ENCODE peak calls at places on chromosome 9, in four cellular contexts. One of them, this sample, is unnamed.

GRCh38 chr9:114989600-114990410 is 59.4 kb upstream of the TNFSF8 start:
- DNase-seq in T-helper 2 cell: peak
- DNase-seq in A172: no peak
- DNase-seq in activated naive CD8-positive, alpha-beta T cell treated with anti-CD3 and anti-CD28 coated beads, Interleukin-2, amount 50 U/mL, for 24 hours: peak
- DNase-seq in this sample: peak

GRCh38 chr9:137611623-137612609 is 6.4 kb downstream of the ARRDC1 start:
- DNase-seq in T-helper 2 cell: no peak
- DNase-seq in A172: peak
- DNase-seq in activated naive CD8-positive, alpha-beta T cell treated with anti-CD3 and anti-CD28 coated beads, Interleukin-2, amount 50 U/mL, for 24 hours: peak
- DNase-seq in this sample: no peak

GRCh38 chr9:69674112-69674511 is 1.9 kb upstream of the APBA1 start:
- DNase-seq in T-helper 2 cell: no peak
- DNase-seq in A172: no peak
- DNase-seq in activated naive CD8-positive, alpha-beta T cell treated with anti-CD3 and anti-CD28 coated beads, Interleukin-2, amount 50 U/mL, for 24 hours: no peak
- DNase-seq in this sample: no peak

GRCh38 chr9:87184956-87185642 is 237.8 kb upstream of the GAS1 start:
- DNase-seq in T-helper 2 cell: no peak
- DNase-seq in A172: peak
- DNase-seq in activated naive CD8-positive, alpha-beta T cell treated with anti-CD3 and anti-CD28 coated beads, Interleukin-2, amount 50 U/mL, for 24 hours: no peak
- DNase-seq in this sample: no peak

GRCh38 chr9:129276486-129277260 is 98.6 kb upstream of the IER5L start:
- DNase-seq in T-helper 2 cell: no peak
- DNase-seq in A172: no peak
- DNase-seq in activated naive CD8-positive, alpha-beta T cell treated with anti-CD3 and anti-CD28 coated beads, Interleukin-2, amount 50 U/mL, for 24 hours: no peak
- DNase-seq in this sample: no peak

GRCh38 chr9:3528466-3528865 is 2.7 kb upstream of the RFX3 start:
- DNase-seq in T-helper 2 cell: peak
- DNase-seq in A172: peak
- DNase-seq in activated naive CD8-positive, alpha-beta T cell treated with anti-CD3 and anti-CD28 coated beads, Interleukin-2, amount 50 U/mL, for 24 hours: peak
- DNase-seq in this sample: peak

GRCh38 chr9:12054235-12054634 is 639.0 kb upstream of the TYRP1 start:
- DNase-seq in T-helper 2 cell: no peak
- DNase-seq in A172: no peak
- DNase-seq in activated naive CD8-positive, alpha-beta T cell treated with anti-CD3 and anti-CD28 coated beads, Interleukin-2, amount 50 U/mL, for 24 hours: no peak
- DNase-seq in this sample: no peak

GRCh38 chr9:126885089-126885753 is 24.8 kb downstream of the ZBTB34 start:
- DNase-seq in T-helper 2 cell: no peak
- DNase-seq in A172: no peak
- DNase-seq in activated naive CD8-positive, alpha-beta T cell treated with anti-CD3 and anti-CD28 coated beads, Interleukin-2, amount 50 U/mL, for 24 hours: no peak
- DNase-seq in this sample: no peak

GRCh38 chr9:752681-753200 is 88.8 kb upstream of the DMRT1 start:
- DNase-seq in T-helper 2 cell: no peak
- DNase-seq in A172: peak
- DNase-seq in activated naive CD8-positive, alpha-beta T cell treated with anti-CD3 and anti-CD28 coated beads, Interleukin-2, amount 50 U/mL, for 24 hours: no peak
- DNase-seq in this sample: no peak

This sample was measured in stimulated activated naive B cell treated with anti-CD40 and anti-IgM and Interleukin-4, amounts not matched to agents 10 μg/mL and 1 μg/mL and 100 μg/mL, for 72 hours.